ENCODE peak calls at places on chromosomes 6 and 20, in six cellular contexts. A is Caco-2, W is GM12878, Z is uterus, E is epithelial cell of proximal tubule, R is fibroblast of villous mesenchyme. Y is an unnamed sample.

GRCh38 chr6:134534708-134535149 is 216.8 kb upstream of the SGK1 start:
- DNase-seq in A (no peak), W (no peak), Z (no peak), E (no peak), R (no peak), Y (no peak)

GRCh38 chr20:31721408-31722332 is 998 bp downstream of the BCL2L1 start:
- DNase-seq in A (peak; percentile 66), W (no peak), Z (no peak), E (no peak), R (no peak), Y (no peak)

GRCh38 chr6:134431306-134431919 is 113.5 kb upstream of the SGK1 start:
- DNase-seq in A (no peak), W (no peak), Z (no peak), E (no peak), R (no peak), Y (no peak)

GRCh38 chr6:129084406-129084805 is 201.5 kb downstream of the LAMA2 start:
- DNase-seq in A (no peak), W (no peak), Z (no peak), E (no peak), R (no peak), Y (no peak)

GRCh38 chr6:37582309-37582708 is 82.6 kb upstream of the CCDC167 start:
- DNase-seq in A (peak; percentile 56), W (no peak), Z (no peak), E (no peak), R (no peak), Y (no peak)

GRCh38 chr6:97305676-97306075 is 22.7 kb upstream of the MMS22L start:
- DNase-seq in A (no peak), W (no peak), Z (no peak), E (no peak), R (no peak), Y (no peak)

GRCh38 chr20:33477386-33478234 is 12.3 kb upstream of the CBFA2T2 start:
- DNase-seq in A (peak; percentile 89), W (no peak), Z (no peak), E (no peak), R (no peak), Y (no peak)

GRCh38 chr6:68778356-68779020 is 143.4 kb downstream of the ADGRB3 start:
- DNase-seq in A (no peak), W (no peak), Z (no peak), E (no peak), R (peak; percentile 17), Y (no peak)

GRCh38 chr6:43699564-43700186 is 12.1 kb upstream of the MRPS18A start:
- DNase-seq in A (no peak), W (no peak), Z (no peak), E (no peak), R (peak; percentile 80), Y (no peak)

GRCh38 chr20:61067221-61067620 is 184.8 kb upstream of the CDH4 start:
- DNase-seq in A (no peak), W (no peak), Z (no peak), E (no peak), R (no peak), Y (no peak)

GRCh38 chr6:161439093-161439492 is 165.2 kb upstream of the AGPAT4 start:
- DNase-seq in A (no peak), W (no peak), Z (peak; percentile 48), E (no peak), R (peak; percentile 83), Y (no peak)

GRCh38 chr20:17228624-17229061 is 1.8 kb downstream of the PCSK2 start:
- DNase-seq in A (no peak), W (no peak), Z (no peak), E (no peak), R (no peak), Y (no peak)

GRCh38 chr20:23131766-23132165 is 45.6 kb upstream of the CD93 start:
- DNase-seq in A (peak; percentile 1), W (no peak), Z (no peak), E (no peak), R (peak; percentile 59), Y (no peak)

GRCh38 chr6:119526609-119527605 is 177.3 kb upstream of the MAN1A1 start:
- DNase-seq in A (no peak), W (no peak), Z (no peak), E (no peak), R (no peak), Y (no peak)

GRCh38 chr6:80991316-80991715 is 761.2 kb downstream of the TENT5A start:
- DNase-seq in A (no peak), W (no peak), Z (no peak), E (no peak), R (no peak), Y (no peak)

DNA sequence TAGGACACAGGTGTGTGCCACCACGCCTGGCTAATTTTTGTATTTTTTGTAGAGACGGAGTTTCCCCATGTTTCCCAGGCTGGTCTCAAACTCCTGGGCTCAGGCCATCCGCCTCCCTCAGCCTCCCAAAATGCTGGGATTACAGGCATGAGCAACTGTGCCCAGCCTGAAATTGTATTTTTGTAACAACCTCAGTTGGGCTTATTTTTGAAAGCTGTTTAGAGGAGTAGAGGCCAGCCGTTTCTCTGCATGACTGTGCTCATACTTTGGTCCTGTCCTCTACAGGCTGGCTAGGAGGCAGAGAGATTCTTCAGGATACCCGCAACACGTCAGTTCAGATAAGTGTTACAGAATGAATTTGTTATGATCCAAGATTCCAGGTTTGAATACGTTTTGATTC is 22.1 kb downstream of the CAGE1 start:
- DNase-seq in A (no peak), W (no peak), Z (no peak), E (no peak), R (no peak), Y (no peak)
- TF ChIP-seq CTCF in A (no peak), W (no peak), Z (no peak), E (no peak), R (no peak), Y (no peak)

DNA sequence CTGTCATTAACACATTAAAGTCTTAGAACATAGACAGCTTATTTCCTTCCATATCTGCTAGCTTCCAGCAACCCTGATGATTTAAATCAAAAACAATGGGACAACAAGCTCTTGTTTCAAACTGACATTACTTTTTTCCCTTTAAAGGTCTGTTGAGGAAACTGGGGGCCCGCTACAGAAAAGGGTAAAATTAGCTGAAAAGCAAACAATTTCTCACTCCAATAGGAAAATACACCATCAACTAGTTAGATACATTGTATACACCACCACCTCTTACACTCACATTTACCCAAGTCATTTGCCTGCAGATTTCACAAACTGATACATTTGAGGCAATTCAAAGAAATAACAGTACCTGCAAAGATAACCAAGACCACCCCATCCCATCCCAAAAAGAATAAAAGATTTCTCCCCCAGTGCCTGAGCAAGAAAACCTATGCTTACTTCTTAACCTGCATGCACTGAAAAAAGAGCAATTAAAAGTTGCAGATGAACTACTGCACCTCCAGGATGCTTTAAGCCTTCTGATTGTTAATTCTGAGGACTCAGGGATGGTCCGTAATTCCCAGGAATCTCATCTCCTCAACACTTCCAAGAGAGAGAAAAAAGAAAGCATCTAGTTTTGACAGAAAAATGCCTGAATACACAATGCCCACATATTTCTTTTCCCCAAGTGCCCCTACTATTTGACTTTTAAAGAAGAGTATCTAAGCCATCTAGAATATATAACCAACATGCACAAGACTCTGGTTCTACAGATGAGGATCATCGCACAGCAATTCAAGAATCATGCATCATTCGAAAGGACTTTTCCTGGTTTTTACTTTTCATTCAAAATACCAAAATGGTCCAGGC is 5.6 kb downstream of the ZMYND8 start:
- DNase-seq in A (no peak), W (no peak), Z (no peak), E (no peak), R (no peak), Y (no peak)
- H3K4me3 ChIP-seq in A (no peak overlapping the region), W (peak overlapping the region; percentile 77), Z (no peak overlapping the region), E (peak overlapping the region; percentile 56), R (peak overlapping the region; percentile 2), Y (peak overlapping the region; percentile 52)

DNA sequence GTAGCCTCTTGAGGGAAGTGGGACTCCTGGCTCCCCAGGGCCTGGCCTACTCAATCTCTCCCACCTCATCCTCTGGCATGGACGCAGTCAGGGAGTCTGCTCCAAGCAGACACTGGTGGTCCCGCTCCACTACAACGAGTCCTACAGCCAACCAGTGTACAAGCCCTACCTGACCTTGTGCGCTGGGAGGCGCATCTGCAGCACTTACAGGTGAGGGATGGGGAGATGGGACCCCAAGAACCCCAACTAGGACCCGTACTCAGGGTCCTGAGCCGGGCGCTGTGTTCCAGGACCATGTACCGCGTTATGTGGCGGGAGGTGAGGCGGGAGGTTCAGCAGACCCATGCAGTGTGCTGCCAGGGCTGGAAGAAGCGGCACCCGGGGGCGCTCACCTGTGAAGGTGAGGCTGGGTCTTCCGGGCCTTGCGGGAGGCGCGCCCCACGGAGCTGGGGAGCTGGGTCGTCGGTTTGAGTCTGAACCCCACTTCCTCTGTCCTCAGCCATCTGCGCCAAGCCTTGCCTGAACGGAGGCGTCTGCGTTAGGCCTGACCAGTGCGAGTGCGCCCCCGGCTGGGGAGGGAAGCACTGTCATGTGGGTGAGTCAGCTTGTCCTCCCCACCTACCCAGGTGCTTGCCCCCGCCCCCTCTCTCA is 2.1 kb downstream of the EGFL8 start:
- DNase-seq in A (no peak), W (no peak), Z (no peak), E (no peak), R (no peak), Y (no peak)
- TF ChIP-seq CTCF in A (no peak), W (no peak), Z (no peak), E (no peak), R (no peak), Y (no peak)

DNA sequence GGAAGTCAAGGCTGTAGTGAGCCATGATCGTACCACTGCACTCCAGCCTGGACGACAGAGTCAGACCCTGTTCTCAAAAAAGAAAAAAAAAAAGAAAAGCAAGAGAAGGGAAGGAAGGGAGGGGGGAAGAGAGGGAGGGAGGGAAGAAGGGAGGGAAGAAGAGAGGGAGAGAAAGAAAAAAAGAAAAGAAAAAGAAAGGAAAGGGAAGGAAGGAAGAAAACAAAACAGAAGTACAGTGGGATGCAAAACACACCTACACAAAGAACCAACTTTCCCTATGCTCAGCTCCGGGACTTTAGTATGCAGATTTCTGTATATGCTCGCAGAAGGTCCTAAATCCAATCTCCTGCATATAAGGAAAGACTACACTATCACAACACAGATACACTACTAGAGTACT is 2.5 kb upstream of the WTAP start:
- DNase-seq in A (no peak), W (no peak), Z (no peak), E (no peak), R (no peak), Y (no peak)
- H3K4me3 ChIP-seq in A (no peak overlapping the region), W (no peak overlapping the region), Z (no peak overlapping the region), E (no peak overlapping the region), R (no peak overlapping the region), Y (no peak overlapping the region)

DNA sequence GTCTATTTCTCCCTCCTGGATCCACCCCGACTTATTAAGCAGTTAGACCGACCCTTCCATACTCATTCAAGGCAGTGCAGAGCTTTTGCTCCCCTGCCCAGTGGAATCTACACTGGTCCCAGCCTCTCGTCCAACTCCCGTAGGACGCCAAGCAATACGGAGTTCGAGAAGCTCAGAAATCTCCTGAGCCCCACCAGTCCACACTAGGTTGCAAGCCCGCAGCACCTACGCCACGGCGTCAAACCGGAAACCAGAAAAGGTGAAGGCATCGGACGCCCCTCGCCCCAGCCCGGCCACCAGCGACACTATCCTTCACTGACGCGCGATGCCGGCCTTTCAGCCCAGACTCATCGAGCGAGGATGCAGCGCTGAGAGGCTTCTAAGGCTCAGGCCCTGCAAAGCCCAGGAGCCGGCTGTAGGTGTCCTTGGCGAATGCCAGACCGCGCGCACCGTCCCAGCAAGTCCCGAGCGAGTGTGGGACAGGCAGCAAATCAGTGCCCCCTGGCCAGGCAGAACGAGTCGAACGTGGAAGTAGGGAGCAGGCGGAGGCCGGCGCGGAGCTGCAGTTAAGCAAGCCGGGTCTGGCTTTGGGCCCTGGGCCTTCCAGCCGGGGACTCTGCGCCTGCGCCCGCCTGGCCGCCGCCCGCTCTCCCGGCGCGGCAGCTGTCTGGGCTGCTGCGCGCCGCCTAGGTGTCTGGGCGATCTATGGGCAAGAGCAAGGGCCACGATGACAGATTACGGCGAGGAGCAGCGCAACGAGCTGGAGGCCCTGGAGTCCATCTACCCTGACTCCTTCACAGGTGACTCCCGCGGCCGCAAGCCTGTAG is at the start of gene RWDD1:
- DNase-seq in A (peak; percentile 99), W (peak; percentile 95), Z (peak; percentile 98), E (peak; percentile 90), R (peak; percentile 100), Y (peak; percentile 98)
- TF ChIP-seq CTCF in A (no peak), W (no peak), Z (peak; percentile 23), E (no peak), R (no peak), Y (no peak)

GRCh38 chr20:57680934-57681914 is 28.6 kb downstream of the PMEPA1 start:
- DNase-seq in A (no peak), W (peak; percentile 40), Z (no peak), E (no peak), R (no peak), Y (no peak)
- H3K4me3 ChIP-seq in A (no peak overlapping the region), W (peak overlapping the region; percentile 63), Z (no peak overlapping the region), E (no peak overlapping the region), R (no peak overlapping the region), Y (peak overlapping the region; percentile 47)